ENCODE peak calls at places on chromosomes 13 and 19, in five cellular contexts. J is iPS DF 19.7, V is EL, M is astrocyte of the cerebellum, Z is NCI-H446. R is an unnamed sample.
A peak's percentile ranks its signal among the peaks of the same experiment; 100 is the strongest.

GRCh38 chr13:77515785-77516184 is 19.7 kb upstream of the SCEL start:
- DNase-seq in J (no peak), V (no peak), M (no peak), Z (no peak), R (no peak)

GRCh38 chr19:8552810-8553209 is 24.4 kb downstream of the MYO1F start:
- DNase-seq in J (peak; percentile 72), V (peak; percentile 43), M (no peak), Z (no peak), R (peak; percentile 81)

GRCh38 chr13:53201454-53202225 is 173.0 kb downstream of the OLFM4 start:
- DNase-seq in J (no peak), V (peak; percentile 3), M (no peak), Z (no peak), R (no peak)

GRCh38 chr19:38898788-38899446 is 501 bp downstream of the SIRT2 start:
- DNase-seq in J (no peak), V (peak; percentile 16), M (no peak), Z (no peak), R (no peak)

GRCh38 chr13:41864658-41865057 is 96.3 kb downstream of the VWA8 start:
- DNase-seq in J (no peak), V (no peak), M (no peak), Z (no peak), R (no peak)

GRCh38 chr19:50546527-50547221 is 21.6 kb downstream of the LRRC4B start:
- DNase-seq in J (no peak), V (no peak), M (no peak), Z (no peak), R (no peak)

GRCh38 chr13:80727321-80727975 is 386.5 kb upstream of the SPRY2 start:
- DNase-seq in J (no peak), V (no peak), M (no peak), Z (no peak), R (no peak)

GRCh38 chr19:56660381-56661105 is 11.0 kb downstream of the ZNF835 start:
- DNase-seq in J (no peak), V (no peak), M (no peak), Z (no peak), R (no peak)